ENCODE peak calls at places on chromosomes 5 and 9, in five cellular contexts. P is activated naive CD8-positive, alpha-beta T cell treated with anti-CD3 and anti-CD28 coated beads, Interleukin-2, amount 50 U/mL, for 16 hours; A is CD4-positive, alpha-beta memory T cell; D is naive thymus-derived CD4-positive, alpha-beta T cell; C is GM13977. S is an unnamed sample.

GRCh38 chr5:176360894-176361436 is 599 bp downstream of the KIAA1191 start:
- DNase-seq in P (no peak), A (no peak), D (no peak), C (no peak), S (peak)

GRCh38 chr9:99436636-99437035 is 214.6 kb downstream of the SEC61B start:
- DNase-seq in P (no peak), A (no peak), D (no peak), C (no peak), S (no peak)

GRCh38 chr5:95884021-95884333 is 61.5 kb upstream of the GLRX start:
- DNase-seq in P (no peak), A (no peak), D (no peak), C (peak), S (no peak)

GRCh38 chr5:139688088-139688702 is 40.0 kb downstream of the CXXC5 start:
- DNase-seq in P (no peak), A (no peak), D (no peak), C (no peak), S (no peak)

GRCh38 chr9:79431019-79431679 is 140.6 kb upstream of the TLE4 start:
- DNase-seq in P (no peak), A (no peak), D (no peak), C (no peak), S (no peak)

GRCh38 chr5:133287500-133287899 is 235.7 kb downstream of the HSPA4 start:
- DNase-seq in P (no peak), A (peak), D (peak), C (peak), S (no peak)

GRCh38 chr5:5006548-5006947 is 133.6 kb upstream of the ADAMTS16 start:
- DNase-seq in P (no peak), A (no peak), D (no peak), C (no peak), S (no peak)

GRCh38 chr9:84754461-84754860 is 84.9 kb downstream of the NTRK2 start:
- DNase-seq in P (no peak), A (no peak), D (no peak), C (no peak), S (no peak)

GRCh38 chr5:23490993-23491392 is 16.4 kb upstream of the PRDM9 start:
- DNase-seq in P (no peak), A (no peak), D (no peak), C (no peak), S (no peak)

S was measured in head of caudate nucleus.